ENCODE peak calls at places on chromosomes 12 and 14, in nine cellular contexts. O is A549, I is heart right ventricle, C is progenitor cell of endocrine pancreas, P is GM23338, U is DND-41, F is lung, M is AG10803, N is Panc1. Z is an unnamed sample.

GRCh38 chr12:8081228-8081920 is 700 bp upstream of the NECAP1 start:
- DNase-seq in O (peak; percentile 6), I (no peak), C (no peak), P (no peak), U (peak; percentile 19), F (no peak), M (no peak), N (no peak), Z (no peak)

GRCh38 chr14:100299238-100299560 is 7.0 kb downstream of the SLC25A29 start:
- DNase-seq in O (no peak), I (no peak), C (no peak), P (no peak), U (no peak), F (no peak), M (no peak), N (no peak), Z (peak; percentile 11)

GRCh38 chr12:112546339-112546738 is 127.6 kb downstream of the PTPN11 start:
- DNase-seq in O (no peak), I (no peak), C (no peak), P (no peak), U (no peak), F (no peak), M (no peak), N (no peak), Z (no peak)

GRCh38 chr12:111444314-111444705 is 38.6 kb downstream of the SH2B3 start:
- DNase-seq in O (no peak), I (no peak), C (no peak), P (no peak), U (peak; percentile 34), F (no peak), M (peak; percentile 59), N (no peak), Z (no peak)

GRCh38 chr12:70393787-70394519 is 27.9 kb downstream of the KCNMB4 start:
- DNase-seq in O (no peak), I (no peak), C (no peak), P (no peak), U (no peak), F (no peak), M (peak; percentile 71), N (no peak), Z (no peak)

GRCh38 chr14:87254331-87254730 is 738.7 kb downstream of the GALC start:
- DNase-seq in O (no peak), I (no peak), C (no peak), P (no peak), U (no peak), F (no peak), M (no peak), N (no peak), Z (no peak)

GRCh38 chr12:128790653-128791373 is 32.9 kb downstream of the SLC15A4 start:
- DNase-seq in O (no peak), I (no peak), C (no peak), P (no peak), U (no peak), F (no peak), M (peak; percentile 46), N (no peak), Z (no peak)

GRCh38 chr12:105226219-105226618 is 9.8 kb downstream of the APPL2 start:
- DNase-seq in O (no peak), I (peak; percentile 73), C (no peak), P (peak; percentile 9), U (peak; percentile 30), F (no peak), M (peak; percentile 98), N (no peak), Z (no peak)

GRCh38 chr12:52872644-52873384 is 24.0 kb upstream of the KRT78 start:
- DNase-seq in O (peak; percentile 44), I (no peak), C (no peak), P (no peak), U (no peak), F (no peak), M (no peak), N (no peak), Z (no peak)

GRCh38 chr12:107319536-107320030 is 226.2 kb upstream of the CRY1 start:
- DNase-seq in O (no peak), I (no peak), C (no peak), P (no peak), U (no peak), F (no peak), M (no peak), N (no peak), Z (no peak)

GRCh38 chr14:104865631-104866441 is 768 bp downstream of the CEP170B start:
- DNase-seq in O (peak; percentile 58), I (peak; percentile 71), C (no peak), P (peak; percentile 86), U (no peak), F (peak; percentile 68), M (peak; percentile 75), N (no peak), Z (peak; percentile 70)

DNA sequence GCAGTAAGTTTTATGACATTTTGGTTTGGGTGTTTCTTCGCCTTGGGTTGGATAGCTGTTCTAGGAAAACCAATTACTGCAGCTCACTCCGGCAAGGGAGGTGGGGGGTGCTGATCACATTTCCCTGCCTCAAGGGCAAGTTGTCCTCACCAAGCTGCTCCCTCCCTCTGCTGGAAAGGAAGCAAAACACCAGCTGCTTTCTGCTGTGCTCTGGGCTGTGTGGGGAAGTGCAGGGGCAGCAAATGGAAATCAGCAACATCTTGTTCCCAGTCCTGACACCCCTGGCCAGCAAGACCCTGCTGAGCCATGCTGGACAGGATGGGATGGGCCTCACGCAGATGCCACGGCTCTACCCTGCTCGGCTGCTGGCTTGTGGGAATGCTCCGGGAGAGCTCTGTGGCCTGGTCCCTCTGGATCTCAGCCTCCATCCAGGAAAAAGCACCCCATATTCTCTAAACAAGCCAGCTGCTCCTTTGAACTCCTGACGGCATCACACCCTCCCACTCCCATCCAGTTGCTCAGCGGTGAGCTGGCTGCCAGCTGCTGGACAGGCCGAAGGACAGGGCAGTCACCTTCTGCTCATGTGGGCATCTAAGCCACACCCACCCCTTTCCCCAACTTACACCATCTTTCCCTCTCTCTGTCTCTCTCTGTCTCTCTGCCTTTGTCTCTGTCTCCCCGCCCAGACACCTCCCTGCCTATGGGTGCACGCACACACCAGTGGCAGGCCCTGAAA is 52.4 kb upstream of the EIF5 start:
- DNase-seq in O (peak; percentile 70), I (peak; percentile 33), C (no peak), P (peak; percentile 82), U (no peak), F (no peak), M (peak; percentile 70), N (no peak), Z (peak; percentile 69)
- TF ChIP-seq CTCF in O (peak; percentile 25), I (no peak), C (peak; percentile 45), P (peak; percentile 62), U (no peak), F (no peak), M (peak; percentile 74), N (peak; percentile 64), Z (no peak)

GRCh38 chr14:96357216-96357615 is 5.9 kb downstream of the ATG2B start:
- DNase-seq in O (no peak), I (no peak), C (no peak), P (no peak), U (no peak), F (no peak), M (no peak), N (no peak), Z (no peak)
- TF ChIP-seq CTCF in O (no peak), I (no peak), C (peak; percentile 12), P (no peak), U (no peak), F (no peak), M (no peak), N (no peak), Z (peak; percentile 17)

GRCh38 chr14:106551265-106551664 is 1024.9 kb downstream of the TMEM121 start:
- DNase-seq in O (no peak), I (no peak), C (no peak), P (no peak), U (peak; percentile 64), F (no peak), M (no peak), N (no peak), Z (no peak)

GRCh38 chr14:106562451-106562850 is 1036.1 kb downstream of the TMEM121 start:
- DNase-seq in O (no peak), I (no peak), C (no peak), P (no peak), U (no peak), F (no peak), M (no peak), N (no peak), Z (no peak)

GRCh38 chr14:106556665-106557289 is 1030.4 kb downstream of the TMEM121 start:
- DNase-seq in O (peak; percentile 18), I (no peak), C (no peak), P (peak; percentile 14), U (peak; percentile 89), F (peak; percentile 62), M (no peak), N (peak; percentile 35), Z (no peak)
- TF ChIP-seq CTCF in O (no peak), I (peak; percentile 12), C (no peak), P (peak; percentile 17), U (peak; percentile 87), F (peak; percentile 9), M (no peak), N (peak; percentile 84), Z (no peak)

DNA sequence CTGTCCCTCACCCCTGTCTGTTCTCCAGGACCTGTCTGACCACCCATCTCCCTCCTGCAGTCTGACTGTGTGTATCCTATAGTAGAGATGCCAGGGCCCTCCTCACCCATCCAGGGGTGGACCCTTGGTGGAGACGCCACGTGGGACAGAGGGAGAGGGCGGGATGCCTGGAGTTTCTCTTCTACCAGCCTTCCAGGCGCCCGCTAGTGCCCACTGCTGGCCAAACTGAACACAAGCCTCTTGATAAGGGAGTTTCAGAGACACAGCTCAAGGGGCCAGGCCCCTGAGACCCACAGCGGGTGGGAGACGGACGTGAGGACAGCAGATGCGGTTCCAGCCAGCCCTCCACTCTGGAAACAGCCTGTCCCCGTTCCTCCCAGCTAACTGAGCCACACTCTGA is 147.3 kb downstream of the RBM19 start:
- DNase-seq in O (peak; percentile 31), I (no peak), C (peak; percentile 16), P (peak; percentile 79), U (peak; percentile 8), F (no peak), M (no peak), N (no peak), Z (peak; percentile 72)
- TF ChIP-seq CTCF in O (peak; percentile 48), I (no peak), C (peak; percentile 66), P (peak; percentile 79), U (peak; percentile 40), F (no peak), M (peak; percentile 30), N (peak; percentile 82), Z (peak; percentile 62)

DNA sequence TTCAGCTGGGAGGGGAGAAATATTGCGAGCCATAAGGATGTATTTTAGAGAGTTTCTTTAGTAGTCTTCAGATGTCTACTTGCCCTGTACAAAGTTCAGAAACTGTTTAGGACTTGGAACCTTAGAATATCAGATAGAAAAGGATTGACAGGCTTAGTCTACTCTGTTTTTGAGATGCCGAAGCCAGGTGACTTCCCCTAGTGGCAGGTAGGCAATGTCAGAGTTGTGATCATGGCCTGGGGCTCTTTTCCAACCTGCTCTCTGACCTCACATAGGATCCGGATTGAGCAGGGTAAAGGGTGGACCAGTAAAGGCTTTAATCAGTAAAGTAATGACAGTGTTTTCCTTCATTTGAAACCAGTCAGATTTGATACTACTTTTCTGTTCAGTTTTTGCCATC is 59.6 kb downstream of the PRKCH start:
- DNase-seq in O (no peak), I (no peak), C (no peak), P (peak; percentile 47), U (no peak), F (no peak), M (no peak), N (no peak), Z (no peak)
- TF ChIP-seq CTCF in O (no peak), I (no peak), C (peak; percentile 18), P (peak; percentile 40), U (no peak), F (no peak), M (no peak), N (no peak), Z (no peak)

Z was measured in glutamatergic neuron.